ENCODE peak calls at places on chromosomes 2 and 18, in four cellular contexts. P, A, N and E are unnamed samples.

GRCh38 chr18:78818495-78818894 is 161.1 kb upstream of the SALL3 start:
- DNase-seq in P (no peak), A (no peak), N (no peak), E (no peak)

GRCh38 chr2:45466045-45466444 is 145.0 kb downstream of the SRBD1 start:
- DNase-seq in P (no peak), A (no peak), N (no peak), E (no peak)

GRCh38 chr2:172046080-172046678 is 39.1 kb upstream of the DLX1 start:
- DNase-seq in P (no peak), A (no peak), N (no peak), E (no peak)

GRCh38 chr2:13193900-13194299 is 477.2 kb downstream of the TRIB2 start:
- DNase-seq in P (no peak), A (no peak), N (no peak), E (no peak)

GRCh38 chr2:100588071-100588786 is 25.4 kb downstream of the PDCL3 start:
- DNase-seq in P (no peak), A (no peak), N (peak; percentile 67), E (no peak)

GRCh38 chr2:64661770-64662169 is 8.1 kb upstream of the SERTAD2 start:
- DNase-seq in P (no peak), A (no peak), N (no peak), E (no peak)

GRCh38 chr2:40113997-40114396 is 334.9 kb upstream of the THUMPD2 start:
- DNase-seq in P (no peak), A (no peak), N (no peak), E (no peak)

GRCh38 chr18:59024829-59025228 is 114.9 kb upstream of the SEC11C start:
- DNase-seq in P (no peak), A (no peak), N (no peak), E (no peak)

GRCh38 chr2:57160976-57161375 is 885.6 kb upstream of the VRK2 start:
- DNase-seq in P (no peak), A (no peak), N (no peak), E (no peak)

GRCh38 chr2:201126308-201127127 is 10.6 kb downstream of the CFLAR start:
- DNase-seq in P (no peak), A (no peak), N (no peak), E (no peak)

GRCh38 chr2:67322361-67323001 is 74.7 kb upstream of the ETAA1 start:
- DNase-seq in P (peak; percentile 43), A (no peak), N (no peak), E (peak; percentile 60)

GRCh38 chr2:101341421-101341820 is 32.9 kb upstream of the RNF149 start:
- DNase-seq in P (no peak), A (no peak), N (no peak), E (no peak)

GRCh38 chr2:26916128-26916692 is 54.2 kb upstream of the MAPRE3 start:
- DNase-seq in P (no peak), A (no peak), N (no peak), E (no peak)

GRCh38 chr2:26914286-26914962 is 56.0 kb upstream of the MAPRE3 start:
- DNase-seq in P (no peak), A (no peak), N (no peak), E (no peak)

GRCh38 chr2:26915316-26915715 is 55.1 kb upstream of the MAPRE3 start:
- DNase-seq in P (no peak), A (no peak), N (no peak), E (no peak)

GRCh38 chr2:26913599-26914285 is 56.7 kb upstream of the MAPRE3 start:
- DNase-seq in P (peak; percentile 36), A (no peak), N (no peak), E (no peak)

GRCh38 chr2:26914963-26915310 is 55.5 kb upstream of the MAPRE3 start:
- DNase-seq in P (no peak), A (no peak), N (no peak), E (no peak)
- H3K4me1 ChIP-seq in P (peaks cover 13% of the 10 kb centered on the region), A (no peaks in the 10 kb centered on the region), N (no peaks in the 10 kb centered on the region), E (no peaks in the 10 kb centered on the region)

GRCh38 chr2:236166781-236167296 is 1.3 kb downstream of the GBX2 start:
- DNase-seq in P (no peak), A (no peak), N (no peak), E (no peak)

GRCh38 chr2:236167297-236168109 is 683 bp downstream of the GBX2 start:
- DNase-seq in P (no peak), A (no peak), N (no peak), E (peak; percentile 80)

GRCh38 chr2:236169741-236170654 is 1.8 kb upstream of the GBX2 start:
- DNase-seq in P (no peak), A (no peak), N (no peak), E (no peak)

GRCh38 chr2:236169151-236169721 is 1.1 kb upstream of the GBX2 start:
- DNase-seq in P (no peak), A (no peak), N (no peak), E (peak; percentile 58)

DNA sequence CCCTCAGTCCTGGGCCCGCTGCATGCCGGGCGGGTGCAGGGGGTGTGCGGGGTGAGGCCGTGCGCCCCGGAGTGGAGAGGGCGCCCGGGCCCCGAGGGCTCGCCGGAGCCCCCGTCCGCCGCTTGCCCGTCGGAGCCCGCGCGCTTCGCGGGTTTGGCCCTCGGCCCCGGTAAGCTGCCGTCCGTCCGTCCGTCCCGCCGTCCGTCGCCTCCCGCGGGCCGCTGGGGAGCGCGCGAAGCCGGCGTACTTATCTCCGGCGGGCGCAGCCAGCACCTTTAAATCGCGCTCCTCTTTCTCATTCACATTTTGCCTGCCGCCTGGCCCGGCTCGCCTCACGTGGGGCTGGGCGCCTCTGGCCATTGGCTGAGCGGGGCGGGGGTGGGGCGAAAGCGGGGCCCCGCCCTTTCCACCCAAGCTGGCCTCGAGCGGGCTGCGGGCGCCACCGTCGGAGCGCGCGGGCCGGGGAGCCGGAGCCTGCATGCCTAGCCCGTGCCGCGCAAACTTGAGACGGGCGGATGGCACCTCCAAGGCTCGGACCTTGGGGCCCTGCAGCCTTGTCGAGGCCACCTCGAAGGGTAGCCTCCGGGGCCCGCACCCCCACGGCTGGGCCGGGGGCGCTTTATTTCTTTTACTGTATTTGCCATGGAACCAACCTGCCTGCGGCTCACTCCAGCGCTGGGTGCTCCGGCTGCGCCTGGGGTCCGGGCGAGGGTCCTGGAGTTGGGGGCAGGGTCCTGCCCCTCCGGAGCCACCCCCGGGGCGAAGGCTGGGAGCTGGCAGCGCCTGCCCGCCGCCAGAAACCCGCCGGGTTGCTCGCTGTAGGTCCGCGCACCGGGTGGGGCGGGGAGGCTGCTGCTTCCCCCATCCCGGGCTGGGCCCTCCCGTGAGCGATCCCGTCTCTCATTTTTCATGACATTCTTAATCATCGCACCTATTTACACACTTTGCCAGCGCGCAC is at the start of gene GBX2:
- DNase-seq in P (no peak), A (no peak), N (no peak), E (peak; percentile 67)
- H3K4me1 ChIP-seq in P (peaks cover 63% of the 10 kb centered on the region), A (peaks cover 25% of the 10 kb centered on the region), N (no peaks in the 10 kb centered on the region), E (no peaks in the 10 kb centered on the region)

GRCh38 chr2:232315049-232315922 is 63.3 kb upstream of the ALPP start:
- DNase-seq in P (peak; percentile 68), A (no peak), N (peak; percentile 84), E (peak; percentile 77)
- H3K4me1 ChIP-seq in P (peaks cover 41% of the 10 kb centered on the region), A (peaks cover 25% of the 10 kb centered on the region), N (peaks cover 90% of the 10 kb centered on the region), E (no peaks in the 10 kb centered on the region)

GRCh38 chr2:120908314-120908975 is 172.8 kb downstream of the GLI2 start:
- DNase-seq in P (no peak), A (no peak), N (no peak), E (no peak)
- H3K4me1 ChIP-seq in P (peaks cover 40% of the 10 kb centered on the region), A (no peaks in the 10 kb centered on the region), N (no peaks in the 10 kb centered on the region), E (no peaks in the 10 kb centered on the region)